ENCODE peak calls at places on chromosomes 6 and 20, in nine cellular contexts. H is colonic mucosa; S is MV-4-11; Y is fibroblast of the conjunctiva; K is M059J; Z is NCI-H2029; P is DMS53; U is CD4-positive, alpha-beta T cell; E is left cardiac atrium. D is an unnamed sample.

GRCh38 chr6:165668951-165669350 is 5.9 kb upstream of the PDE10A start:
- DNase-seq in H (no peak), S (no peak), Y (no peak), K (no peak), Z (no peak), P (peak), U (no peak), E (no peak), D (no peak)

GRCh38 chr6:168004945-168005344 is 7.5 kb downstream of the KIF25 start:
- DNase-seq in H (no peak), S (no peak), Y (no peak), K (no peak), Z (no peak), P (no peak), U (no peak), E (no peak), D (no peak)

GRCh38 chr6:30103630-30104179 is 9.2 kb downstream of the TRIM31 start:
- DNase-seq in H (peak), S (no peak), Y (no peak), K (no peak), Z (no peak), P (no peak), U (no peak), E (no peak), D (no peak)

GRCh38 chr6:149012040-149012545 is 265.3 kb downstream of the UST start:
- DNase-seq in H (no peak), S (no peak), Y (peak), K (peak), Z (no peak), P (no peak), U (no peak), E (no peak), D (no peak)

GRCh38 chr20:61500791-61501321 is 248.8 kb downstream of the CDH4 start:
- DNase-seq in H (no peak), S (no peak), Y (no peak), K (peak), Z (no peak), P (no peak), U (peak), E (no peak), D (no peak)

GRCh38 chr6:105015482-105015881 is 58.6 kb downstream of the LIN28B start:
- DNase-seq in H (no peak), S (no peak), Y (no peak), K (peak), Z (no peak), P (peak), U (no peak), E (no peak), D (no peak)

GRCh38 chr6:119349041-119349340 is 570 bp downstream of the MAN1A1 start:
- DNase-seq in H (no peak), S (no peak), Y (no peak), K (no peak), Z (no peak), P (no peak), U (no peak), E (no peak), D (no peak)

GRCh38 chr6:26019261-26019845 is 56.8 kb downstream of the TRIM38 start:
- DNase-seq in H (no peak), S (no peak), Y (no peak), K (no peak), Z (peak), P (peak), U (no peak), E (no peak), D (no peak)

GRCh38 chr6:7697820-7698623 is 27.9 kb upstream of the BMP6 start:
- DNase-seq in H (no peak), S (peak), Y (peak), K (peak), Z (no peak), P (no peak), U (no peak), E (peak), D (no peak)

GRCh38 chr6:43718387-43719105 is 31.0 kb upstream of the MRPS18A start:
- DNase-seq in H (no peak), S (no peak), Y (no peak), K (no peak), Z (no peak), P (no peak), U (no peak), E (peak), D (no peak)

GRCh38 chr6:37501632-37502466 is 2.2 kb upstream of the CCDC167 start:
- DNase-seq in H (no peak), S (no peak), Y (no peak), K (no peak), Z (no peak), P (no peak), U (peak), E (no peak), D (no peak)

GRCh38 chr6:81572020-81572419 is 180.5 kb downstream of the TENT5A start:
- DNase-seq in H (no peak), S (no peak), Y (no peak), K (no peak), Z (no peak), P (no peak), U (no peak), E (no peak), D (no peak)

GRCh38 chr6:170122676-170123075 is 168.2 kb downstream of the DLL1 start:
- DNase-seq in H (peak), S (no peak), Y (no peak), K (no peak), Z (no peak), P (no peak), U (no peak), E (no peak), D (no peak)

GRCh38 chr20:31682352-31682751 is 40.3 kb downstream of the BCL2L1 start:
- DNase-seq in H (no peak), S (no peak), Y (no peak), K (no peak), Z (no peak), P (no peak), U (no peak), E (no peak), D (no peak)

GRCh38 chr6:137051790-137052472 is 7.2 kb upstream of the IL20RA start:
- DNase-seq in H (no peak), S (no peak), Y (no peak), K (peak), Z (peak), P (peak), U (no peak), E (no peak), D (no peak)

GRCh38 chr20:45445805-45446562 is 23.6 kb upstream of the WFDC2 start:
- DNase-seq in H (peak), S (peak), Y (no peak), K (peak), Z (no peak), P (peak), U (no peak), E (no peak), D (no peak)

GRCh38 chr6:40326689-40327404 is 260.3 kb downstream of the LRFN2 start:
- DNase-seq in H (no peak), S (peak), Y (no peak), K (no peak), Z (peak), P (peak), U (no peak), E (peak), D (no peak)

GRCh38 chr6:151962246-151962846 is 154.9 kb downstream of the ESR1 start:
- DNase-seq in H (no peak), S (peak), Y (no peak), K (peak), Z (no peak), P (no peak), U (no peak), E (no peak), D (no peak)

GRCh38 chr20:25236450-25237304 is 11.2 kb upstream of the PYGB start:
- DNase-seq in H (no peak), S (no peak), Y (no peak), K (no peak), Z (no peak), P (no peak), U (no peak), E (no peak), D (no peak)

GRCh38 chr6:74357329-74357728 is 661.3 kb downstream of the CD109 start:
- DNase-seq in H (no peak), S (no peak), Y (no peak), K (peak), Z (no peak), P (no peak), U (no peak), E (no peak), D (no peak)

GRCh38 chr6:63975685-63976084 is 340.1 kb downstream of the PHF3 start:
- DNase-seq in H (no peak), S (peak), Y (no peak), K (no peak), Z (no peak), P (no peak), U (no peak), E (no peak), D (no peak)

GRCh38 chr6:64012351-64013060 is 376.9 kb downstream of the PHF3 start:
- DNase-seq in H (peak), S (no peak), Y (peak), K (peak), Z (no peak), P (peak), U (no peak), E (no peak), D (no peak)

GRCh38 chr20:37262516-37262915 is 902 bp upstream of the GHRH start:
- DNase-seq in H (no peak), S (no peak), Y (no peak), K (no peak), Z (no peak), P (no peak), U (no peak), E (no peak), D (no peak)